ENCODE peak calls at places on chromosomes 2 and 18, in eight cellular contexts. Y, W, J, Z, O, M, P and T are unnamed samples. For H3K4me1 and H3K9me3, the result is how much of the 10 kb centered on the place peaks cover.

GRCh38 chr2:96305979-96306308 is 598 bp upstream of the SNRNP200 start:
- DNase-seq in Y (no peak), M (no peak), Z (no peak), O (peak), W (no peak), J (peak), P (peak), T (peak)

GRCh38 chr2:235378261-235378660 is 115.6 kb upstream of the AGAP1 start:
- DNase-seq in P (no peak), O (no peak), Z (no peak), W (no peak), J (no peak), Y (no peak), M (peak), T (peak)

GRCh38 chr2:132497591-132497990 is 81.0 kb downstream of the GPR39 start:
- DNase-seq in Z (no peak), Y (no peak), M (peak), P (no peak), W (no peak), J (no peak), O (no peak), T (peak)

GRCh38 chr2:153873062-153874048 is 1.6 kb downstream of the GALNT13 start:
- DNase-seq in M (no peak), Y (no peak), J (no peak), P (no peak), Z (peak), W (peak), O (peak), T (no peak)

GRCh38 chr2:30222031-30222430 is 9.3 kb upstream of the LBH start:
- DNase-seq in P (no peak), Z (no peak), M (no peak), O (no peak), W (no peak), Y (no peak), J (no peak), T (no peak)

GRCh38 chr2:225737556-225737955 is 338.0 kb downstream of the NYAP2 start:
- DNase-seq in P (no peak), W (no peak), O (no peak), J (no peak), Z (no peak), M (peak), Y (no peak), T (peak)

GRCh38 chr2:9805435-9806297 is 37.6 kb upstream of the TAF1B start:
- DNase-seq in M (no peak), P (no peak), J (no peak), Y (no peak), O (peak), W (no peak), Z (no peak), T (peak)

GRCh38 chr2:103232882-103233281 is 471.1 kb downstream of the TMEM182 start:
- DNase-seq in J (no peak), Z (no peak), P (no peak), O (no peak), M (peak), W (no peak), Y (no peak), T (no peak)

GRCh38 chr18:37176307-37176934 is 347.5 kb downstream of the KIAA1328 start:
- DNase-seq in Y (no peak), M (peak), J (no peak), Z (peak), P (no peak), O (no peak), W (no peak), T (no peak)

GRCh38 chr18:26656944-26657536 is 108.7 kb upstream of the KCTD1 start:
- DNase-seq in Z (peak), P (peak), W (peak), O (peak), Y (no peak), J (no peak), M (peak), T (peak)

GRCh38 chr2:47223980-47224379 is 68.9 kb upstream of the STPG4 start:
- DNase-seq in O (no peak), W (no peak), Z (no peak), P (no peak), Y (no peak), M (no peak), J (no peak), T (peak)

GRCh38 chr2:14137643-14138042 is 494.9 kb upstream of the LRATD1 start:
- DNase-seq in J (no peak), P (no peak), Y (no peak), Z (peak), W (peak), M (peak), O (no peak), T (no peak)

GRCh38 chr18:73805991-73806390 is 341.6 kb downstream of the FBXO15 start:
- DNase-seq in J (no peak), W (no peak), O (no peak), P (no peak), Z (no peak), M (no peak), Y (no peak), T (no peak)

GRCh38 chr2:239357954-239358754 is 42.7 kb downstream of the HDAC4 start:
- DNase-seq in P (no peak), O (no peak), W (peak), M (no peak), J (no peak), Z (no peak), Y (no peak), T (peak)

GRCh38 chr2:200585730-200586643 is at the start of gene AOX1:
- DNase-seq in M (no peak), P (no peak), O (peak), Z (peak), W (peak), Y (no peak), J (peak), T (peak)

GRCh38 chr2:180979086-180979934 is 1.1 kb upstream of the UBE2E3 start:
- DNase-seq in W (peak), P (no peak), O (no peak), Z (peak), J (peak), Y (no peak), M (peak), T (peak)

GRCh38 chr18:12038082-12038660 is 55.5 kb upstream of the ANKRD62 start:
- DNase-seq in J (no peak), Y (no peak), P (no peak), O (peak), M (no peak), W (peak), Z (peak), T (peak)

GRCh38 chr18:35029770-35030169 is 11.4 kb upstream of the MAPRE2 start:
- DNase-seq in M (no peak), Y (no peak), O (no peak), P (peak), W (no peak), J (peak), Z (no peak), T (peak)

GRCh38 chr2:20704886-20705285 is 37.9 kb downstream of the GDF7 start:
- DNase-seq in Z (no peak), W (no peak), O (no peak), J (no peak), Y (no peak), P (no peak), M (no peak), T (no peak)

GRCh38 chr2:44902767-44903166 is 38.7 kb upstream of the SIX3 start:
- DNase-seq in W (no peak), Z (no peak), M (no peak), Y (no peak), J (no peak), P (peak), O (no peak), T (no peak)

GRCh38 chr2:44909831-44910230 is 31.7 kb upstream of the SIX3 start:
- DNase-seq in Y (no peak), O (no peak), P (no peak), J (no peak), W (no peak), Z (no peak), M (no peak), T (no peak)

GRCh38 chr2:44904578-44904977 is 36.9 kb upstream of the SIX3 start:
- DNase-seq in O (no peak), Y (no peak), Z (no peak), W (no peak), M (no peak), J (no peak), P (no peak), T (no peak)

GRCh38 chr2:44902178-44902577 is 39.3 kb upstream of the SIX3 start:
- DNase-seq in O (peak), P (no peak), J (no peak), Z (no peak), M (no peak), Y (no peak), W (no peak), T (no peak)

GRCh38 chr2:44906972-44907371 is 34.5 kb upstream of the SIX3 start:
- DNase-seq in Y (no peak), W (no peak), J (no peak), Z (no peak), P (no peak), M (no peak), O (no peak), T (no peak)
- TF ChIP-seq EZH2phosphoT487 in Y (no peak), W (no peak), J (no peak), Z (no peak), P (no peak), M (no peak), O (no peak), T (no peak)

DNA sequence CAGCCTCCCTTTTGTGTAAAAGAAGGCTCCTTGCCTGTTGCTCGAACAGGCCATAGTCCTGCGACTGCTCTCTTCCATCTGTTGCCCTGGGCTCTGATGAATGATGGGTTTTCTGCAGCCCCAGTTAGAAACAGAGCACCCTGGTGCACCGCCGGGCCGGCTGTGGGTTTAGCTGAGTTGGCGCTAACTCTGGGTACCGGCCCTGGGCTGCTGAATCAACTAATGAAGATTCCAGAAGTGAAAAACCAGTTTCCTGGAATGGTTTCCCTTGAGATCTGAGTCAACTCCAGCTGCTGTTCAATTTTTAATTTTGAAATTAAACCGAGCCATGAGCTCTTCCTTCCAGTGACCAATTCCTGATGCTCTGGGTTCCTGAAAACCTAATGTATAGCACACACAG is 5.7 kb downstream of the COL6A3 start:
- DNase-seq in J (no peak), M (no peak), P (no peak), Y (no peak), W (no peak), Z (no peak), O (no peak), T (peak)
- H3K4me1 ChIP-seq in J (under half), M (under half), P (under half), Y (under half), W (under half), Z (under half), O (under half), T (half or more)

GRCh38 chr2:35580951-35581350 is 774.6 kb upstream of the CRIM1 start:
- DNase-seq in Y (no peak), W (no peak), O (no peak), J (no peak), M (no peak), P (no peak), Z (no peak), T (no peak)

GRCh38 chr2:35585972-35586371 is 769.6 kb upstream of the CRIM1 start:
- DNase-seq in O (no peak), W (peak), Y (no peak), M (no peak), J (peak), P (no peak), Z (no peak), T (no peak)

DNA sequence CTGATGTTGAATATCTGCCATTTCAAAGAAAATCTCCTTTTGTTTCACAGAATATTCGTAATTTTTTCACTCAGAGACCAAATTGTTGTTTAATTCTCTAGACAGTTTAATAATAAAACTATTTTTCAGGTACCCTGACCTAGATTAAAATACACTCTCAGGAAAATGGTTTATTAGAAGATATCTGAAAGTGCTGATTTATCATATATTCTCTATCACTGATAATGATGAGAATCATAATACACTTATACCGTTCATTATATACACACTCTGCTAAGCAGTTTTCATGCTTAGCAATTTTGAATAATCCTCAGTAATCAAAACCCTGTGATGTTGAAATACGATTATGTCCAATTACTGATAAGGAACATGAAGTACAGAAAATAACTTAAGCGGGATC is 772.9 kb upstream of the CRIM1 start:
- DNase-seq in P (no peak), Z (no peak), M (no peak), Y (no peak), J (no peak), W (no peak), O (no peak), T (no peak)
- H3K9me3 ChIP-seq in P (under half), Z (under half), M (under half), Y (under half), J (under half), W (under half), O (under half), T (under half)

GRCh38 chr2:216559625-216560156 is 61.0 kb downstream of the RPL37A start:
- DNase-seq in Y (no peak), M (no peak), O (no peak), W (no peak), Z (no peak), J (no peak), P (no peak), T (no peak)

GRCh38 chr2:216557820-216558219 is 59.2 kb downstream of the RPL37A start:
- DNase-seq in P (no peak), Z (no peak), W (peak), M (no peak), J (no peak), O (no peak), Y (no peak), T (no peak)

GRCh38 chr2:216562689-216563435 is 64.2 kb downstream of the RPL37A start:
- DNase-seq in O (no peak), Z (no peak), J (no peak), W (no peak), P (no peak), Y (no peak), M (no peak), T (no peak)

GRCh38 chr2:216563646-216564045 is 65.0 kb downstream of the RPL37A start:
- DNase-seq in Y (no peak), Z (no peak), W (no peak), M (no peak), J (no peak), P (no peak), O (no peak), T (no peak)

DNA sequence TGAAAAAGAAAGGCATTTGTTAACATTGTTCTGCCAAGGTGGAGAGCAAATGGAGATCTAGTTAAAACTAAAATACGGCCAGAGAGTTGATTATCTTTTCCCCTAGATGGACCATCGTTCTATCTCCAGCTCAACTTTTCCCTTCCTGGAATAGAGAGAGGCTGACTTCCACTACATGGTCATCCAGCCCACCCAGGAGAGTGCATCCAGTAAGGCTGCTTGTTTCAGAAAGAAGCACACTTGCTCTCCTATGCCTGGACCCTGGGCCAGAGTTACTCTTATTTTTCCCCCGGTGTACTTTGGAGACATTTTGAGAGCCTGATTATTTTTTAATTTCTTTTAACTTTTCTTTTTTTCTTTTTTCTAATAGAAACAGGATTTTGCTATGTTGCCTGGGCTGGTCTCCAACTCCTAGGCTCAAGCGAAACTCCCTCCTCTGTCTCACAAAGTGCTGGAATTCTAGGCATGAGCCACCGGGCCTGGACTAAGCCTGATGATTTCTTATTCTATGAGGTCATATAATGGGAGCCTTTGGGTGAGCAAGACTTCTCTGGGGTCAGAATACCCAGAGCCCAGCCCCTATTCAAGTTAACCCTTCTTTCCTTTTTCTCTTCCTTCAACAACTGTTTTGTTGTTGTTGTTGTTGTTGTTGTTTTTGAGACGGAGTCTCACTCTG is 62.2 kb downstream of the RPL37A start:
- DNase-seq in M (no peak), P (no peak), W (no peak), O (no peak), Z (no peak), J (no peak), Y (no peak), T (peak)
- TF ChIP-seq EZH2phosphoT487 in M (no peak), P (no peak), W (no peak), O (no peak), Z (no peak), J (no peak), Y (no peak), T (no peak)

DNA sequence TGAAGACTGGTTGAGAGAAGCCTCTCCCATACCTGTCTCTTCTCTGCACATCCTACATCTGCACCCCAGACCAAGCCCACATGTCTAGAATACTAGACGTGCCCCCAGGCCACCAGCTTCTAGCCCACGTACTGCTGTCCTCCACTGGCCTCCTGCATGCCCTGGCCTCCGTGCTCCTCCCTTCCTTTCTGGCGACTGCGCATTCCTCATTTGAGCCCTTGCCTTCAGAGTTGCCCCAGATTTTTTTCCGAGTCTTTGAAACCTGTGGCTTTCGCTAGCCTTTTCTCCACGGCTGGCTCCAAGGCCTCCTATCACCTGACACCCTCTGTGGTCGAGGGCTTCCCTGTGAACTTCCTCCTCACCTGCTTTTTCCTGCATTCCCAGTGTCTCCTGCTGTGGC is 11.2 kb downstream of the RNF144A start:
- DNase-seq in Y (no peak), P (no peak), O (no peak), Z (no peak), W (no peak), M (no peak), J (no peak), T (no peak)
- H3K4me1 ChIP-seq in Y (under half), P (under half), O (under half), Z (under half), W (under half), M (under half), J (under half), T (under half)